ENCODE peak calls at places on chromosomes 4 and X, in seven cellular contexts. U is left lung, I is thyroid gland, Z is lung, V is fibroblast of pulmonary artery, W is body of pancreas, X is chondrocyte. K is an unnamed sample.

GRCh38 chr4:8290701-8290970 is 21.1 kb downstream of the HTRA3 start:
- DNase-seq in U (peak; percentile 59), I (no peak), Z (no peak), V (no peak), W (no peak), X (peak; percentile 77), K (no peak)

GRCh38 chrX:24838624-24839023 is 144.9 kb downstream of the POLA1 start:
- DNase-seq in U (no peak), I (no peak), Z (no peak), V (peak; percentile 56), W (no peak), X (no peak), K (no peak)

GRCh38 chr4:119059221-119059620 is 76.4 kb upstream of the MYOZ2 start:
- DNase-seq in U (no peak), I (no peak), Z (no peak), V (no peak), W (no peak), X (no peak), K (no peak)

GRCh38 chrX:116111497-116111896 is 59.0 kb upstream of the AGTR2 start:
- DNase-seq in U (no peak), I (no peak), Z (no peak), V (no peak), W (no peak), X (no peak), K (no peak)

GRCh38 chr4:189940178-189941004 is at the start of gene FRG1:
- DNase-seq in U (peak; percentile 100), I (peak; percentile 97), Z (peak; percentile 96), V (peak; percentile 96), W (peak; percentile 96), X (peak; percentile 98), K (peak; percentile 98)

GRCh38 chr4:38983756-38984647 is 48.2 kb downstream of the TMEM156 start:
- DNase-seq in U (no peak), I (no peak), Z (no peak), V (peak; percentile 44), W (no peak), X (no peak), K (no peak)

GRCh38 chr4:38157592-38157991 is 197.4 kb downstream of the PTTG2 start:
- DNase-seq in U (no peak), I (no peak), Z (no peak), V (no peak), W (peak; percentile 28), X (no peak), K (no peak)

GRCh38 chr4:75685546-75686189 is 12.5 kb upstream of the G3BP2 start:
- DNase-seq in U (no peak), I (no peak), Z (no peak), V (no peak), W (no peak), X (no peak), K (no peak)

GRCh38 chr4:7863911-7864681 is 75.6 kb downstream of the AFAP1 start:
- DNase-seq in U (no peak), I (no peak), Z (no peak), V (no peak), W (no peak), X (no peak), K (no peak)

GRCh38 chr4:84565951-84566350 is 17.0 kb upstream of the CDS1 start:
- DNase-seq in U (no peak), I (no peak), Z (no peak), V (no peak), W (no peak), X (no peak), K (no peak)

GRCh38 chr4:174193438-174194015 is 89.9 kb downstream of the FBXO8 start:
- DNase-seq in U (no peak), I (no peak), Z (no peak), V (no peak), W (no peak), X (no peak), K (no peak)

GRCh38 chr4:8410641-8411271 is 29.8 kb downstream of the ACOX3 start:
- DNase-seq in U (no peak), I (peak; percentile 36), Z (peak; percentile 44), V (peak; percentile 63), W (no peak), X (no peak), K (no peak)

GRCh38 chr4:91267543-91267942 is 1036.2 kb upstream of the GRID2 start:
- DNase-seq in U (no peak), I (no peak), Z (no peak), V (peak; percentile 18), W (no peak), X (no peak), K (no peak)

GRCh38 chrX:9935436-9935835 is 31.7 kb upstream of the CLDN34 start:
- DNase-seq in U (no peak), I (no peak), Z (no peak), V (no peak), W (no peak), X (no peak), K (no peak)

GRCh38 chr4:12674184-12674583 is 810.0 kb downstream of the RAB28 start:
- DNase-seq in U (no peak), I (no peak), Z (no peak), V (no peak), W (no peak), X (no peak), K (no peak)

DNA sequence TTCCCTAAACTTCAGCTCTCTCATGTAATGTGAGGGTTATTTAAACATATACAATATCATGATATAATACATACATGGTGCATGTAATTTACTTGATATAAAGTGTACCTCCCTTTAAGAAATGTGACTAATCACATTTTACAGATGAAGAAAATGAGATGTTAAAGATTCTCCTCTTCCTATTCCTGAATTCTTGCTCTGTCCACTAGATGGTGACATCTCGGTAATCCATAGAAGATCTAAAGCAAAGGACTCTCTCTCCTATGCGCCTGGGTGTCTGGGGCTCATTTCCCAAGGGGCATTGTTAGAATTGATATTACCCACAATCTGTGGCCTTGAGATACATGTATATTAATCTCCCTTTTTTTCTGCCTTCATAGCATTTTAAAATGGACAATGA is 804.9 kb downstream of the RAB28 start:
- DNase-seq in U (no peak), I (no peak), Z (no peak), V (peak; percentile 8), W (no peak), X (no peak), K (no peak)
- TF ChIP-seq CTCF in U (no peak), I (no peak), Z (no peak), V (peak; percentile 46), W (no peak), X (peak; percentile 64), K (no peak)

DNA sequence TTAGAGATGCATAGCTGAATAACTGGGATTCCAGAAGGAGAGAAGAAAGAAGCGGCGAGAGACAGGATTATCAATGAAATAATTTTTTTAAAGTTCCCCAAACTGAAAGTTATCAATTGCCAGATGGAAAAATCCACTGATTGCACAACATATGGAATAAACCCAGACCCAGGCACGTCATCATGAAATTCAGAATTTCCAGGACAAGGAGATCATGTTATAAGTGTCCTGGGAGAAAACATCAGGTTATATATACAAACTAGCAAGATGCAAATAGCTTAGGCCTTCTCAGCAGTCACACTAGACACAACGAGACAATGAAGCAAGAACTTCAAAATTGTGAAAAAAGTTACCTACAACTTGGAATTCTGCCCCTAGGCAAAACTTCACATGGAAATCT is 200.0 kb downstream of the PALLD start:
- DNase-seq in U (no peak), I (no peak), Z (no peak), V (no peak), W (no peak), X (no peak), K (no peak)
- TF ChIP-seq CTCF in U (no peak), I (no peak), Z (no peak), V (no peak), W (no peak), X (no peak), K (no peak)

GRCh38 chr4:101187837-101188236 is 159.5 kb downstream of the PPP3CA start:
- DNase-seq in U (no peak), I (no peak), Z (no peak), V (no peak), W (no peak), X (no peak), K (no peak)
- TF ChIP-seq CTCF in U (no peak), I (no peak), Z (no peak), V (no peak), W (no peak), X (peak; percentile 76), K (peak; percentile 49)

GRCh38 chrX:151852294-151852693 is 60.4 kb upstream of the MAGEA4 start:
- DNase-seq in U (no peak), I (no peak), Z (no peak), V (no peak), W (no peak), X (no peak), K (no peak)
- TF ChIP-seq CTCF in U (no peak), I (no peak), Z (no peak), V (no peak), W (no peak), X (no peak), K (no peak)